ENCODE peak calls at places on chromosome 7, in four cellular contexts. One of them, this sample, is unnamed.
A peak's percentile ranks its signal among the peaks of the same experiment; 100 is the strongest.

GRCh38 chr7:149819961-149820340 is 18.2 kb upstream of the ZNF862 start:
- DNase-seq in stimulated activated naive CD8-positive, alpha-beta T cell treated with anti-CD3 and anti-CD28 coated beads, Interleukin-15, Interleukin-2, amounts not matched to agents 100 U/mL and 50 U/mL, for 24 hours: no peak
- DNase-seq in stimulated activated CD4-positive, alpha-beta T cell treated with anti-CD3 and anti-CD28 coated beads, Interleukin-2, amount 100 ng/mL, for 48 hours: no peak
- DNase-seq in NCI-H1417: no peak
- DNase-seq in this sample: no peak

GRCh38 chr7:91566333-91566732 is 302.1 kb downstream of the FZD1 start:
- DNase-seq in stimulated activated naive CD8-positive, alpha-beta T cell treated with anti-CD3 and anti-CD28 coated beads, Interleukin-15, Interleukin-2, amounts not matched to agents 100 U/mL and 50 U/mL, for 24 hours: no peak
- DNase-seq in stimulated activated CD4-positive, alpha-beta T cell treated with anti-CD3 and anti-CD28 coated beads, Interleukin-2, amount 100 ng/mL, for 48 hours: no peak
- DNase-seq in NCI-H1417: no peak
- DNase-seq in this sample: no peak

GRCh38 chr7:47573758-47574472 is 8.0 kb downstream of the TNS3 start:
- DNase-seq in stimulated activated naive CD8-positive, alpha-beta T cell treated with anti-CD3 and anti-CD28 coated beads, Interleukin-15, Interleukin-2, amounts not matched to agents 100 U/mL and 50 U/mL, for 24 hours: no peak
- DNase-seq in stimulated activated CD4-positive, alpha-beta T cell treated with anti-CD3 and anti-CD28 coated beads, Interleukin-2, amount 100 ng/mL, for 48 hours: no peak
- DNase-seq in NCI-H1417: no peak
- DNase-seq in this sample: peak; percentile 95

GRCh38 chr7:1555813-1556540 is at the start of gene TMEM184A:
- DNase-seq in stimulated activated naive CD8-positive, alpha-beta T cell treated with anti-CD3 and anti-CD28 coated beads, Interleukin-15, Interleukin-2, amounts not matched to agents 100 U/mL and 50 U/mL, for 24 hours: peak; percentile 57
- DNase-seq in stimulated activated CD4-positive, alpha-beta T cell treated with anti-CD3 and anti-CD28 coated beads, Interleukin-2, amount 100 ng/mL, for 48 hours: no peak
- DNase-seq in NCI-H1417: peak; percentile 94
- DNase-seq in this sample: no peak

GRCh38 chr7:151951672-151952338 is 4.4 kb upstream of the GALNTL5 start:
- DNase-seq in stimulated activated naive CD8-positive, alpha-beta T cell treated with anti-CD3 and anti-CD28 coated beads, Interleukin-15, Interleukin-2, amounts not matched to agents 100 U/mL and 50 U/mL, for 24 hours: no peak
- DNase-seq in stimulated activated CD4-positive, alpha-beta T cell treated with anti-CD3 and anti-CD28 coated beads, Interleukin-2, amount 100 ng/mL, for 48 hours: no peak
- DNase-seq in NCI-H1417: no peak
- DNase-seq in this sample: no peak

GRCh38 chr7:120832803-120833202 is 25.1 kb downstream of the TSPAN12 start:
- DNase-seq in stimulated activated naive CD8-positive, alpha-beta T cell treated with anti-CD3 and anti-CD28 coated beads, Interleukin-15, Interleukin-2, amounts not matched to agents 100 U/mL and 50 U/mL, for 24 hours: no peak
- DNase-seq in stimulated activated CD4-positive, alpha-beta T cell treated with anti-CD3 and anti-CD28 coated beads, Interleukin-2, amount 100 ng/mL, for 48 hours: no peak
- DNase-seq in NCI-H1417: no peak
- DNase-seq in this sample: no peak

GRCh38 chr7:66145404-66145843 is 30.8 kb downstream of the CRCP start:
- DNase-seq in stimulated activated naive CD8-positive, alpha-beta T cell treated with anti-CD3 and anti-CD28 coated beads, Interleukin-15, Interleukin-2, amounts not matched to agents 100 U/mL and 50 U/mL, for 24 hours: no peak
- DNase-seq in stimulated activated CD4-positive, alpha-beta T cell treated with anti-CD3 and anti-CD28 coated beads, Interleukin-2, amount 100 ng/mL, for 48 hours: no peak
- DNase-seq in NCI-H1417: no peak
- DNase-seq in this sample: no peak

GRCh38 chr7:106736508-106737201 is 75.7 kb upstream of the CCDC71L start:
- DNase-seq in stimulated activated naive CD8-positive, alpha-beta T cell treated with anti-CD3 and anti-CD28 coated beads, Interleukin-15, Interleukin-2, amounts not matched to agents 100 U/mL and 50 U/mL, for 24 hours: peak; percentile 33
- DNase-seq in stimulated activated CD4-positive, alpha-beta T cell treated with anti-CD3 and anti-CD28 coated beads, Interleukin-2, amount 100 ng/mL, for 48 hours: peak; percentile 19
- DNase-seq in NCI-H1417: peak; percentile 44
- DNase-seq in this sample: peak; percentile 81

GRCh38 chr7:41930538-41931262 is 227.8 kb upstream of the INHBA start:
- DNase-seq in stimulated activated naive CD8-positive, alpha-beta T cell treated with anti-CD3 and anti-CD28 coated beads, Interleukin-15, Interleukin-2, amounts not matched to agents 100 U/mL and 50 U/mL, for 24 hours: no peak
- DNase-seq in stimulated activated CD4-positive, alpha-beta T cell treated with anti-CD3 and anti-CD28 coated beads, Interleukin-2, amount 100 ng/mL, for 48 hours: no peak
- DNase-seq in NCI-H1417: no peak
- DNase-seq in this sample: peak; percentile 55

GRCh38 chr7:41786943-41787342 is 84.1 kb upstream of the INHBA start:
- DNase-seq in stimulated activated naive CD8-positive, alpha-beta T cell treated with anti-CD3 and anti-CD28 coated beads, Interleukin-15, Interleukin-2, amounts not matched to agents 100 U/mL and 50 U/mL, for 24 hours: no peak
- DNase-seq in stimulated activated CD4-positive, alpha-beta T cell treated with anti-CD3 and anti-CD28 coated beads, Interleukin-2, amount 100 ng/mL, for 48 hours: no peak
- DNase-seq in NCI-H1417: no peak
- DNase-seq in this sample: no peak

This sample was measured in EL.